ENCODE peak calls at places on chromosome 11, in five cellular contexts. J is IMR-90, W is A549, A is HepG2, D is K562. M is an unnamed sample.
A peak's percentile ranks its signal among the peaks of the same experiment; 100 is the strongest.

GRCh38 chr11:71565263-71565662 is at the start of gene KRTAP5-10:
- DNase-seq in J (no peak), W (no peak), A (no peak), D (no peak), M (no peak)

GRCh38 chr11:16001899-16002426 is 354.4 kb downstream of the SOX6 start:
- DNase-seq in J (peak; percentile 95), W (peak; percentile 4), A (peak; percentile 92), D (no peak), M (no peak)

GRCh38 chr11:119223856-119224255 is 17.7 kb downstream of the CBL start:
- DNase-seq in J (peak; percentile 63), W (no peak), A (no peak), D (no peak), M (no peak)

GRCh38 chr11:70187771-70188170 is 15.3 kb upstream of the FADD start:
- DNase-seq in J (no peak), W (no peak), A (no peak), D (no peak), M (no peak)

GRCh38 chr11:35943294-35943693 is 568 bp upstream of the LDLRAD3 start:
- DNase-seq in J (no peak), W (no peak), A (no peak), D (no peak), M (no peak)

GRCh38 chr11:31804439-31805036 is 6.6 kb downstream of the PAX6 start:
- DNase-seq in J (no peak), W (no peak), A (no peak), D (no peak), M (no peak)

GRCh38 chr11:14259186-14259784 is 99.7 kb downstream of the RRAS2 start:
- DNase-seq in J (no peak), W (no peak), A (no peak), D (no peak), M (no peak)

GRCh38 chr11:40514124-40514523 is 945.3 kb downstream of the LRRC4C start:
- DNase-seq in J (no peak), W (no peak), A (no peak), D (no peak), M (no peak)

GRCh38 chr11:118610773-118611432 is 3.5 kb downstream of the PHLDB1 start:
- DNase-seq in J (peak; percentile 66), W (peak; percentile 29), A (peak; percentile 34), D (peak; percentile 78), M (peak; percentile 59)

GRCh38 chr11:2927851-2928604 is 1.2 kb downstream of the PHLDA2 start:
- DNase-seq in J (peak; percentile 28), W (peak; percentile 44), A (no peak), D (peak; percentile 48), M (no peak)

GRCh38 chr11:62370743-62371440 is 33.6 kb downstream of the ASRGL1 start:
- DNase-seq in J (no peak), W (no peak), A (no peak), D (no peak), M (no peak)

GRCh38 chr11:112885744-112886706 is 75.2 kb upstream of the NCAM1 start:
- DNase-seq in J (no peak), W (no peak), A (no peak), D (no peak), M (no peak)

GRCh38 chr11:35524780-35525179 is 636 bp downstream of the PAMR1 start:
- DNase-seq in J (peak; percentile 68), W (no peak), A (no peak), D (no peak), M (no peak)

GRCh38 chr11:33668468-33668825 is 32.2 kb downstream of the C11orf91 start:
- DNase-seq in J (no peak), W (no peak), A (no peak), D (no peak), M (no peak)

GRCh38 chr11:109853156-109853776 is 239.9 kb upstream of the ZC3H12C start:
- DNase-seq in J (peak; percentile 87), W (no peak), A (peak; percentile 15), D (peak; percentile 23), M (peak; percentile 18)

GRCh38 chr11:102493524-102493923 is 37.0 kb downstream of the MMP7 start:
- DNase-seq in J (no peak), W (no peak), A (peak; percentile 33), D (no peak), M (no peak)

GRCh38 chr11:62835336-62835735 is 2.7 kb upstream of the TEX54 start:
- DNase-seq in J (no peak), W (no peak), A (no peak), D (no peak), M (no peak)

GRCh38 chr11:1486054-1486825 is at the start of gene MOB2:
- DNase-seq in J (peak; percentile 4), W (no peak), A (no peak), D (peak; percentile 33), M (no peak)

GRCh38 chr11:70466154-70466553 is 67.8 kb downstream of the CTTN start:
- DNase-seq in J (peak; percentile 15), W (peak; percentile 25), A (no peak), D (peak; percentile 25), M (no peak)

GRCh38 chr11:34626393-34626792 is 5.5 kb downstream of the EHF start:
- DNase-seq in J (peak; percentile 6), W (no peak), A (no peak), D (no peak), M (no peak)

GRCh38 chr11:46392421-46393230 is 1.1 kb upstream of the CHRM4 start:
- DNase-seq in J (peak; percentile 72), W (peak; percentile 87), A (peak; percentile 66), D (peak; percentile 89), M (peak; percentile 89)

GRCh38 chr11:125922156-125922555 is 17.8 kb downstream of the DDX25 start:
- DNase-seq in J (no peak), W (no peak), A (no peak), D (no peak), M (no peak)

GRCh38 chr11:12377106-12377823 is at the start of gene PARVA:
- DNase-seq in J (peak; percentile 81), W (peak; percentile 25), A (peak; percentile 50), D (no peak), M (peak; percentile 61)
- TF ChIP-seq BHLHE40 in J (peak; percentile 29), W (no peak), A (no peak), D (no peak), M (no peak)

DNA sequence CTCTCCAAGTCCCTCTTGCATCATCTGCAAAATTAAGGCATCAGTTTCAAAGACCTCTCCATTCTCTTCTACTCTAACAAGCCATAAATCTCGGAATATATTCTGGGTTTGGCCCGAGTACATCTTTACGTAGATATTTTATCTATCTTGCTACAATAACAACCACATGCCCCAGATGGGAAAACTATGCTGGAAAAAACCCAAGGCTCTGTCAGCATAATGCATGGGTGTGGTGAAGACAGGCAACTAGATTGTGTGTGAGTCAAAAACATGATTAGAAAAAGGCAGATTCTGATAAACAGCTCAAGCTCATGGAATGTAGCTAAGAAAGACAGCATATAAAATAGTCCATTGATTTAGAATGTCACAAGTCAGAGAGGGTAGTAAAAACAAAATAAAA is 228.3 kb upstream of the BLID start:
- DNase-seq in J (peak; percentile 94), W (no peak), A (no peak), D (no peak), M (no peak)
- TF ChIP-seq BHLHE40 in J (no peak), W (no peak), A (no peak), D (no peak), M (no peak)

GRCh38 chr11:114311946-114312345 is 15.7 kb downstream of the NNMT start:
- DNase-seq in J (no peak), W (no peak), A (no peak), D (no peak), M (no peak)

GRCh38 chr11:114309517-114309916 is 13.3 kb downstream of the NNMT start:
- DNase-seq in J (no peak), W (no peak), A (no peak), D (no peak), M (no peak)

GRCh38 chr11:114310095-114310494 is 13.9 kb downstream of the NNMT start:
- DNase-seq in J (no peak), W (no peak), A (no peak), D (no peak), M (no peak)

GRCh38 chr11:114307524-114308203 is 11.5 kb downstream of the NNMT start:
- DNase-seq in J (peak; percentile 59), W (no peak), A (peak; percentile 23), D (no peak), M (no peak)

GRCh38 chr11:114308689-114309089 is 12.5 kb downstream of the NNMT start:
- DNase-seq in J (no peak), W (no peak), A (no peak), D (no peak), M (no peak)
- TF ChIP-seq BHLHE40 in J (no peak), W (no peak), A (no peak), D (no peak), M (no peak)

GRCh38 chr11:38305682-38306081 is 1707.6 kb upstream of the RAG2 start:
- DNase-seq in J (no peak), W (no peak), A (no peak), D (no peak), M (no peak)

GRCh38 chr11:38307455-38307854 is 1709.4 kb upstream of the RAG2 start:
- DNase-seq in J (no peak), W (no peak), A (no peak), D (no peak), M (no peak)

GRCh38 chr11:38300570-38300969 is 1702.5 kb upstream of the RAG2 start:
- DNase-seq in J (no peak), W (no peak), A (no peak), D (no peak), M (no peak)

GRCh38 chr11:38302564-38302963 is 1704.5 kb upstream of the RAG2 start:
- DNase-seq in J (no peak), W (no peak), A (no peak), D (no peak), M (no peak)

DNA sequence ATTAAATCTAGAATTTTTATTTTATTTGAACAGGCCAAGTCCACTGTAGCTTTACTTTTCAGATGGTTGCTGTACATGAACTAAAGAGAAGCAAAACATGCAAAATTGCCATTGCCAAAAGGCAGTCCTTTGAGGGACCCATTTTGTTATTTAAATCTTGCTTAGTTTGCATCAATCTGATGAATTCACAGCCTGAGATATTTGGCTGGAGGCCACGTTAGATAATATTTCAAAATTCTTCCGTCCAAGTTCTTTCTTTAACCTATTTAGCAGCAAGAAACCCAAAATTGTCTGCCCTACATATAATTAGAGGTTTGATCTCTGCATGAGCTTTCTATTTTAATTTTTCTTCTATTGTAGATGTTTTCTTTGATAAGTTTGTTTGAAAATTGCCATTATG is 1706.9 kb upstream of the RAG2 start:
- DNase-seq in J (no peak), W (no peak), A (no peak), D (no peak), M (no peak)
- TF ChIP-seq BHLHE40 in J (no peak), W (no peak), A (no peak), D (no peak), M (no peak)

M was measured in HEK293T.